ENCODE peak calls at places on chromosome 6, in five cellular contexts. One of them, this sample, is unnamed.

GRCh38 chr6:111087871-111088667 is 766 bp downstream of the SLC16A10 start:
- DNase-seq in endothelial cell: peak
- DNase-seq in AG09309: no peak
- DNase-seq in GM06990: peak
- DNase-seq in HFFc6: no peak
- DNase-seq in this sample: no peak

GRCh38 chr6:94859924-94860323 is 717.4 kb upstream of the MANEA start:
- DNase-seq in endothelial cell: no peak
- DNase-seq in GM06990: no peak
- DNase-seq in AG09309: no peak
- DNase-seq in HFFc6: no peak
- DNase-seq in this sample: no peak

GRCh38 chr6:17892097-17892686 is 95.2 kb downstream of the KIF13A start:
- DNase-seq in GM06990: no peak
- DNase-seq in endothelial cell: no peak
- DNase-seq in AG09309: no peak
- DNase-seq in HFFc6: no peak
- DNase-seq in this sample: no peak

GRCh38 chr6:22952076-22952475 is 382.7 kb downstream of the HDGFL1 start:
- DNase-seq in AG09309: no peak
- DNase-seq in HFFc6: no peak
- DNase-seq in endothelial cell: no peak
- DNase-seq in GM06990: no peak
- DNase-seq in this sample: peak

GRCh38 chr6:156866181-156866862 is 89.1 kb downstream of the ARID1B start:
- DNase-seq in GM06990: no peak
- DNase-seq in endothelial cell: no peak
- DNase-seq in HFFc6: peak
- DNase-seq in AG09309: no peak
- DNase-seq in this sample: no peak

GRCh38 chr6:33828764-33829731 is 25.2 kb upstream of the MLN start:
- DNase-seq in GM06990: no peak
- DNase-seq in HFFc6: no peak
- DNase-seq in AG09309: no peak
- DNase-seq in endothelial cell: no peak
- DNase-seq in this sample: no peak

GRCh38 chr6:38264605-38265004 is 375.1 kb downstream of the BTBD9 start:
- DNase-seq in HFFc6: no peak
- DNase-seq in AG09309: no peak
- DNase-seq in GM06990: peak
- DNase-seq in endothelial cell: no peak
- DNase-seq in this sample: no peak

GRCh38 chr6:16854986-16855385 is 93.7 kb upstream of the ATXN1 start:
- DNase-seq in AG09309: no peak
- DNase-seq in endothelial cell: no peak
- DNase-seq in HFFc6: peak
- DNase-seq in GM06990: peak
- DNase-seq in this sample: no peak

GRCh38 chr6:97203343-97203742 is 79.7 kb downstream of the MMS22L start:
- DNase-seq in AG09309: no peak
- DNase-seq in HFFc6: no peak
- DNase-seq in GM06990: no peak
- DNase-seq in endothelial cell: no peak
- DNase-seq in this sample: no peak

GRCh38 chr6:12935637-12936036 is 219.1 kb downstream of the PHACTR1 start:
- DNase-seq in endothelial cell: no peak
- DNase-seq in HFFc6: no peak
- DNase-seq in AG09309: no peak
- DNase-seq in GM06990: peak
- DNase-seq in this sample: no peak

GRCh38 chr6:139472341-139473038 is 98.0 kb upstream of the CITED2 start:
- DNase-seq in GM06990: no peak
- DNase-seq in endothelial cell: no peak
- DNase-seq in AG09309: no peak
- DNase-seq in HFFc6: no peak
- DNase-seq in this sample: no peak

GRCh38 chr6:75419980-75420379 is 73.6 kb downstream of the FILIP1 start:
- DNase-seq in endothelial cell: no peak
- DNase-seq in HFFc6: no peak
- DNase-seq in GM06990: no peak
- DNase-seq in AG09309: no peak
- DNase-seq in this sample: no peak

GRCh38 chr6:24802271-24803059 is 3.7 kb upstream of the ARMH2 start:
- DNase-seq in endothelial cell: no peak
- DNase-seq in HFFc6: peak
- DNase-seq in GM06990: no peak
- DNase-seq in AG09309: no peak
- DNase-seq in this sample: no peak

GRCh38 chr6:138107752-138108592 is 753 bp upstream of the PERP start:
- DNase-seq in HFFc6: no peak
- DNase-seq in endothelial cell: no peak
- DNase-seq in AG09309: no peak
- DNase-seq in GM06990: no peak
- DNase-seq in this sample: no peak

GRCh38 chr6:131821408-131821807 is 13.6 kb downstream of the ENPP1 start:
- DNase-seq in endothelial cell: no peak
- DNase-seq in HFFc6: no peak
- DNase-seq in GM06990: no peak
- DNase-seq in AG09309: no peak
- DNase-seq in this sample: no peak

GRCh38 chr6:160355001-160355400 is 6.8 kb downstream of the SLC22A3 start:
- DNase-seq in AG09309: no peak
- DNase-seq in endothelial cell: no peak
- DNase-seq in GM06990: no peak
- DNase-seq in HFFc6: no peak
- DNase-seq in this sample: no peak

GRCh38 chr6:169904051-169904922 is 152.9 kb downstream of the ERMARD start:
- DNase-seq in HFFc6: no peak
- DNase-seq in endothelial cell: no peak
- DNase-seq in GM06990: no peak
- DNase-seq in AG09309: no peak
- DNase-seq in this sample: no peak

GRCh38 chr6:53984163-53984562 is 127.1 kb upstream of the MLIP start:
- DNase-seq in GM06990: no peak
- DNase-seq in AG09309: peak
- DNase-seq in endothelial cell: no peak
- DNase-seq in HFFc6: peak
- DNase-seq in this sample: peak

GRCh38 chr6:24827162-24827561 is 28.4 kb upstream of the ARMH2 start:
- DNase-seq in AG09309: no peak
- DNase-seq in GM06990: no peak
- DNase-seq in endothelial cell: no peak
- DNase-seq in HFFc6: no peak
- DNase-seq in this sample: no peak

DNA sequence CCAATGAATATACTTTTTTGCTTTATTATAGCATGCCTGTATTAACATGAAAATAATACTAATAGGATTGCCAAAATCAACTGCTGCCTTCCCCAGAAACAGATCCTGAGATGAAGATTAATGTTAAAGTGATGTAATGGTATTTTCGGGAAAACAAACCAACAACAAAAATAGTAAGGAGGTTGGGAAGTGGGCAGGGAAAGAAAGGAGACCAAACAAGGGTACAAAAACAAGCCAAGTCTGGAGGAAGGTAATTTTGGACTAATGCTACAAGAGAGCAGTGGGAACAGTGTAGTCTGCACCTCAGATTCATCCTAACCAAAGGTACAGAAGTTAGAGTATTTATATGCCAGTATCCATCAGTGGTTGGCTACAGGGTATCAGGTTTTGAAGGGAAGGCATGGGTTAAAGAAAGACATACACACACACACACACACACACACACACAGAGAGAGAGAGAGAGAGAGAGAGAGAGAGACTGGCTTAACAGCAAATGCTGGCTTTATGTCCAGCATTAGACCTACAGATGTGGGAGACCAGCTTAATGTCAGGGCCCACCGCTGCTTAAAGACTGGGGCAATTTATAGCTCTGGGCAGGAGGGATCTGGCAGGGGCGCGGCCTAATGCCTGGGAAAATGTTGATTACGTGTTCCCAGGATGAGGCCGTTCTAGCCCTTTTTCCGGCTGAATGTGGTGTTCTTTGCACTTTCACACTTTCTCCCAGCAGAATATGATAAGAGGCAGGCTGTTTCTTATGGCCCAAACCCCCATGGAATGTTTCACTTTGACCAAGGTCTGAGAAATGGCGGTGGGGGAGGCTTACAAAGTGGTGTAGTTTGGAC is 3.8 kb upstream of the SLC17A1 start:
- DNase-seq in endothelial cell: no peak
- DNase-seq in AG09309: no peak
- DNase-seq in HFFc6: no peak
- DNase-seq in GM06990: no peak
- DNase-seq in this sample: no peak
- TF ChIP-seq CTCF in endothelial cell: no peak
- TF ChIP-seq CTCF in AG09309: no peak
- TF ChIP-seq CTCF in HFFc6: no peak
- TF ChIP-seq CTCF in GM06990: no peak
- TF ChIP-seq CTCF in this sample: no peak

GRCh38 chr6:32692019-32692418 is 25.6 kb upstream of the HLA-DQB1 start:
- DNase-seq in endothelial cell: peak
- DNase-seq in AG09309: no peak
- DNase-seq in GM06990: no peak
- DNase-seq in HFFc6: no peak
- DNase-seq in this sample: no peak
- TF ChIP-seq CTCF in endothelial cell: no peak
- TF ChIP-seq CTCF in AG09309: peak
- TF ChIP-seq CTCF in GM06990: peak
- TF ChIP-seq CTCF in HFFc6: peak
- TF ChIP-seq CTCF in this sample: no peak

GRCh38 chr6:40727272-40727671 is 140.1 kb upstream of the LRFN2 start:
- DNase-seq in endothelial cell: no peak
- DNase-seq in GM06990: no peak
- DNase-seq in HFFc6: no peak
- DNase-seq in AG09309: no peak
- DNase-seq in this sample: no peak
- TF ChIP-seq CTCF in endothelial cell: no peak
- TF ChIP-seq CTCF in GM06990: no peak
- TF ChIP-seq CTCF in HFFc6: no peak
- TF ChIP-seq CTCF in AG09309: no peak
- TF ChIP-seq CTCF in this sample: no peak

GRCh38 chr6:3072798-3073197 is 4.5 kb downstream of the RIPK1 start:
- DNase-seq in HFFc6: no peak
- DNase-seq in AG09309: no peak
- DNase-seq in endothelial cell: no peak
- DNase-seq in GM06990: no peak
- DNase-seq in this sample: no peak

GRCh38 chr6:3071568-3071967 is 3.3 kb downstream of the RIPK1 start:
- DNase-seq in endothelial cell: no peak
- DNase-seq in GM06990: no peak
- DNase-seq in HFFc6: no peak
- DNase-seq in AG09309: no peak
- DNase-seq in this sample: no peak

GRCh38 chr6:3063733-3064700 is 4.3 kb upstream of the RIPK1 start:
- DNase-seq in HFFc6: peak
- DNase-seq in AG09309: no peak
- DNase-seq in GM06990: peak
- DNase-seq in endothelial cell: peak
- DNase-seq in this sample: peak

GRCh38 chr6:3073382-3073781 is 5.1 kb downstream of the RIPK1 start:
- DNase-seq in AG09309: no peak
- DNase-seq in GM06990: no peak
- DNase-seq in endothelial cell: no peak
- DNase-seq in HFFc6: no peak
- DNase-seq in this sample: no peak

GRCh38 chr6:3068329-3069223 is at the start of gene RIPK1:
- DNase-seq in GM06990: peak
- DNase-seq in HFFc6: peak
- DNase-seq in endothelial cell: peak
- DNase-seq in AG09309: no peak
- DNase-seq in this sample: peak
- TF ChIP-seq CTCF in GM06990: peak
- TF ChIP-seq CTCF in HFFc6: peak
- TF ChIP-seq CTCF in endothelial cell: no peak
- TF ChIP-seq CTCF in AG09309: peak
- TF ChIP-seq CTCF in this sample: peak